ENCODE peak calls at places on chromosomes 3 and 15, in seven cellular contexts. C is left ventricle myocardium inferior, F is pancreas, G is H9, Z is substantia nigra, S is heart left ventricle, J is fibroblast of lung. O is an unnamed sample.

GRCh38 chr3:130658666-130659065 is 88.0 kb downstream of the PIK3R4 start:
- DNase-seq in G (no peak), F (no peak), J (peak; percentile 73), C (no peak), S (no peak), Z (no peak), O (no peak)

GRCh38 chr3:148975277-148975676 is 16.1 kb upstream of the GYG1 start:
- DNase-seq in J (no peak), C (peak; percentile 68), Z (no peak), S (peak; percentile 60), G (no peak), F (no peak), O (no peak)

GRCh38 chr15:51185213-51185619 is 90.5 kb upstream of the TNFAIP8L3 start:
- DNase-seq in F (no peak), J (no peak), G (no peak), S (no peak), C (no peak), Z (no peak), O (no peak)

GRCh38 chr3:133469140-133469731 is 69.4 kb downstream of the BFSP2 start:
- DNase-seq in J (no peak), Z (no peak), C (peak; percentile 38), F (no peak), G (no peak), S (peak; percentile 54), O (no peak)

GRCh38 chr3:172550347-172550943 is 27.2 kb upstream of the TNFSF10 start:
- DNase-seq in S (no peak), F (no peak), G (no peak), Z (no peak), C (no peak), J (peak; percentile 97), O (no peak)

GRCh38 chr15:65884511-65884910 is 15.2 kb downstream of the RAB11A start:
- DNase-seq in F (no peak), S (no peak), J (no peak), C (no peak), G (no peak), Z (no peak), O (no peak)

GRCh38 chr3:20225769-20226168 is 39.8 kb upstream of the SGO1 start:
- DNase-seq in G (no peak), F (no peak), S (no peak), J (peak; percentile 22), Z (no peak), C (no peak), O (no peak)

GRCh38 chr15:63048986-63049665 is 6.6 kb downstream of the TPM1 start:
- DNase-seq in J (peak; percentile 67), F (peak; percentile 75), Z (peak; percentile 40), S (peak; percentile 79), G (peak; percentile 64), C (peak; percentile 59), O (peak; percentile 77)

GRCh38 chr3:12677616-12678015 is 13.7 kb upstream of the RAF1 start:
- DNase-seq in Z (no peak), C (no peak), J (no peak), G (no peak), S (no peak), F (peak; percentile 45), O (no peak)

GRCh38 chr3:52385157-52385556 is 59.7 kb downstream of the SEMA3G start:
- DNase-seq in Z (no peak), G (peak; percentile 93), J (peak; percentile 20), S (no peak), F (no peak), C (no peak), O (no peak)

GRCh38 chr3:122313261-122313660 is 11.8 kb upstream of the CSTA start:
- DNase-seq in C (no peak), J (no peak), S (no peak), Z (no peak), G (no peak), F (no peak), O (no peak)

GRCh38 chr3:98596902-98597500 is 3.6 kb upstream of the CPOX start:
- DNase-seq in S (no peak), F (no peak), C (no peak), J (no peak), G (no peak), Z (no peak), O (no peak)

GRCh38 chr3:45777753-45778386 is 18.5 kb downstream of the SLC6A20 start:
- DNase-seq in S (no peak), J (no peak), C (no peak), F (no peak), G (peak; percentile 16), Z (no peak), O (no peak)

GRCh38 chr3:187665764-187666402 is 4.3 kb downstream of the SST start:
- DNase-seq in C (no peak), S (no peak), G (no peak), Z (no peak), J (no peak), F (no peak), O (no peak)

GRCh38 chr15:50262533-50262932 is 3.0 kb downstream of the HDC start:
- DNase-seq in C (no peak), J (no peak), S (no peak), G (no peak), F (no peak), Z (no peak), O (no peak)

GRCh38 chr15:70351391-70351790 is 253.7 kb upstream of the TLE3 start:
- DNase-seq in Z (no peak), F (no peak), J (no peak), S (no peak), G (no peak), C (no peak), O (no peak)

GRCh38 chr3:160399347-160400047 is at the start of gene SMC4:
- DNase-seq in F (peak; percentile 73), S (peak; percentile 81), J (peak; percentile 88), Z (peak; percentile 90), G (peak; percentile 75), C (peak; percentile 39), O (peak; percentile 89)

GRCh38 chr3:161222662-161223061 is 1.6 kb downstream of the NMD3 start:
- DNase-seq in C (no peak), J (peak; percentile 65), F (no peak), S (no peak), Z (no peak), G (no peak), O (no peak)

GRCh38 chr3:73451276-73451973 is 173.3 kb downstream of the PDZRN3 start:
- DNase-seq in Z (no peak), J (no peak), S (no peak), F (no peak), G (no peak), C (no peak), O (no peak)

GRCh38 chr15:59249816-59250215 is 43.2 kb downstream of the LDHAL6B start:
- DNase-seq in Z (no peak), J (no peak), C (no peak), G (no peak), S (no peak), F (no peak), O (no peak)

GRCh38 chr3:59605318-59605717 is 555.5 kb upstream of the CFAP20DC start:
- DNase-seq in G (no peak), J (no peak), C (no peak), S (no peak), F (no peak), Z (no peak), O (no peak)

DNA sequence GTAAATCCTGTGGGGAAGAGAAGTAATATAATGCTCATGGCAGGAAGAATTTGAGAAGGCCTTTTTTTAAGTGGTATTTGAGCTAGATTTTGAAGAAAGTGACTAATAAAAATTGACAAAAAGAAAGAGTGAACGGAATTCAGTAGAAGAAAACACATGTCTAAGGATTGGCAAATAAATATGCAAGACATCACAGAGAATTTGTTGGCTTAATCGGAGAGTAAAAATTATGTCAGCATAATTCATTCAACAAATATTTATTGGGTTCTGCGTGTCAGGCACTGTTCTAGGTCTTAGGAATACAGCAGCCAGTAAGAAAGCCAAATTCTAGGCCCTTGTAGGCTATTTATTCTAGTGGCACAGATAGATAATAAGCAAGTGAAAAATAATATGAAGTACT is 33.6 kb upstream of the LEKR1 start:
- DNase-seq in S (no peak), J (no peak), F (no peak), C (no peak), G (no peak), Z (no peak), O (no peak)
- H3K27ac ChIP-seq in S (no peak overlapping the region), J (no peak overlapping the region), F (no peak overlapping the region), C (peak overlapping the region; percentile 1), G (no peak overlapping the region), Z (no peak overlapping the region), O (no peak overlapping the region)

GRCh38 chr15:60520041-60520824 is 41.3 kb upstream of the ICE2 start:
- DNase-seq in Z (no peak), C (no peak), F (no peak), G (no peak), S (no peak), J (peak; percentile 52), O (no peak)

GRCh38 chr15:60523056-60523455 is 44.1 kb upstream of the ICE2 start:
- DNase-seq in G (no peak), F (no peak), S (no peak), J (peak; percentile 60), Z (no peak), C (no peak), O (no peak)

GRCh38 chr15:60519218-60519617 is 40.3 kb upstream of the ICE2 start:
- DNase-seq in S (no peak), C (no peak), J (peak; percentile 5), Z (no peak), G (no peak), F (no peak), O (no peak)

GRCh38 chr15:60518511-60518910 is 39.6 kb upstream of the ICE2 start:
- DNase-seq in G (no peak), Z (no peak), S (no peak), J (no peak), C (no peak), F (no peak), O (no peak)

DNA sequence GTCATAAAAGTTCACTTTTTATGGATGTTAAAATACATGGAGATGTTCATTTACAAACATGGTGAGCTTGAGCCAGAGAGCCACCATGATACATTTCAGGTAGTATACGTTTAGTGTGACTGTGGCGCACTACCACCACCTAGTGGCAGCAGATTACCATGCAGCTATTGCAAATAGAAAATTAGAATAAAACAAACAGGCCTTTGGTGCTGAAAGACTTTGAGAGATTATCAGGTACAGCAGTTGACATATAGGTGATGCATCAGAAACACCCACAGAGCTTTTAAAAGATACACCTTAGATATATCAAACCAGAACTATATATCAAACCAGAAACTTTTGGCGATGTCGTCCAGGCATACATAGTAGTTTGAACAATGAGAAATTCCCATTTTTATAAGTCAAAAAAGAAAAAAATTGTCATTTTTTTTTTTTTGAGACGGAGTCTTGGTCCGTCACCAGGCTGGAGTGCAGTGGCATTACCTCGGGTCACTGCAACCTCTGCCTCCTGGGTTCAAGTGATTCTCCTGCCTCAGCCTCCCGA is 42.0 kb upstream of the ICE2 start:
- DNase-seq in G (peak; percentile 71), C (peak; percentile 50), F (no peak), Z (no peak), J (peak; percentile 54), S (peak; percentile 73), O (peak; percentile 84)
- H3K27ac ChIP-seq in G (no peak overlapping the region), C (no peak overlapping the region), F (no peak overlapping the region), Z (no peak overlapping the region), J (no peak overlapping the region), S (no peak overlapping the region), O (no peak overlapping the region)

GRCh38 chr3:111669926-111670630 is 74.9 kb upstream of the ZBED2 start:
- DNase-seq in G (no peak), Z (no peak), C (no peak), J (peak; percentile 83), S (no peak), F (no peak), O (no peak)
- H3K27ac ChIP-seq in G (no peak overlapping the region), Z (no peak overlapping the region), C (no peak overlapping the region), J (no peak overlapping the region), S (no peak overlapping the region), F (no peak overlapping the region), O (no peak overlapping the region)

GRCh38 chr15:67549736-67550135 is 7.2 kb downstream of the MAP2K5 start:
- DNase-seq in J (no peak), Z (no peak), C (no peak), S (no peak), G (no peak), F (no peak), O (no peak)
- H3K27ac ChIP-seq in J (no peak overlapping the region), Z (no peak overlapping the region), C (peak overlapping the region; percentile 47), S (peak overlapping the region; percentile 26), G (no peak overlapping the region), F (no peak overlapping the region), O (no peak overlapping the region)